ENCODE peak calls at places on chromosomes 3 and 15, in four cellular contexts. One of them, this sample, is unnamed.

GRCh38 chr15:89408512-89409183 is 74.0 kb upstream of the POLG start:
- DNase-seq in ELR: no peak
- DNase-seq in ecto neural progenitor cell: no peak
- DNase-seq in cardiac muscle cell: no peak
- DNase-seq in this sample: no peak

GRCh38 chr3:179236676-179237301 is 14.1 kb downstream of the KCNMB3 start:
- DNase-seq in cardiac muscle cell: peak; percentile 8
- DNase-seq in ecto neural progenitor cell: no peak
- DNase-seq in ELR: no peak
- DNase-seq in this sample: no peak

GRCh38 chr3:38960042-38960622 is 91.6 kb downstream of the SCN11A start:
- DNase-seq in ELR: no peak
- DNase-seq in ecto neural progenitor cell: no peak
- DNase-seq in cardiac muscle cell: no peak
- DNase-seq in this sample: no peak

GRCh38 chr3:17039579-17039978 is 154.8 kb downstream of the PLCL2 start:
- DNase-seq in ecto neural progenitor cell: no peak
- DNase-seq in cardiac muscle cell: no peak
- DNase-seq in ELR: peak; percentile 96
- DNase-seq in this sample: peak; percentile 4

GRCh38 chr3:153331676-153332075 is 169.7 kb downstream of the RAP2B start:
- DNase-seq in cardiac muscle cell: no peak
- DNase-seq in ELR: no peak
- DNase-seq in ecto neural progenitor cell: no peak
- DNase-seq in this sample: no peak

GRCh38 chr3:10766049-10766705 is 49.9 kb upstream of the SLC6A11 start:
- DNase-seq in ecto neural progenitor cell: peak; percentile 18
- DNase-seq in ELR: no peak
- DNase-seq in cardiac muscle cell: no peak
- DNase-seq in this sample: no peak

GRCh38 chr3:195394024-195394423 is 48.8 kb downstream of the ACAP2 start:
- DNase-seq in cardiac muscle cell: no peak
- DNase-seq in ecto neural progenitor cell: no peak
- DNase-seq in ELR: no peak
- DNase-seq in this sample: no peak

GRCh38 chr15:50686468-50687301 is at the start of gene TRPM7:
- DNase-seq in ELR: peak; percentile 89
- DNase-seq in ecto neural progenitor cell: peak; percentile 91
- DNase-seq in cardiac muscle cell: peak; percentile 91
- DNase-seq in this sample: peak; percentile 88

GRCh38 chr15:33182278-33182905 is 12.1 kb downstream of the FMN1 start:
- DNase-seq in ELR: peak; percentile 14
- DNase-seq in ecto neural progenitor cell: no peak
- DNase-seq in cardiac muscle cell: no peak
- DNase-seq in this sample: no peak